ENCODE peak calls at places on chromosomes 13 and 19, in eight cellular contexts. E is NCI-H82, U is AG04449, P is M059J, I is mucosa of descending colon, B is NCI-H345, Z is endothelial cell, H is B cell. V is an unnamed sample.

GRCh38 chr13:52043675-52044074 is 19.2 kb downstream of the UTP14C start:
- DNase-seq in E (no peak), U (no peak), P (no peak), I (no peak), B (no peak), Z (no peak), H (no peak), V (no peak)

GRCh38 chr19:27890206-27890605 is 1322.7 kb downstream of the UQCRFS1 start:
- DNase-seq in E (no peak), U (no peak), P (no peak), I (no peak), B (no peak), Z (no peak), H (no peak), V (no peak)

GRCh38 chr19:12868540-12869112 is 12.6 kb downstream of the DNASE2 start:
- DNase-seq in E (peak; percentile 60), U (no peak), P (no peak), I (peak; percentile 42), B (no peak), Z (no peak), H (peak; percentile 40), V (no peak)

GRCh38 chr19:14890616-14891379 is 4.9 kb upstream of the OR7A17 start:
- DNase-seq in E (no peak), U (no peak), P (no peak), I (no peak), B (no peak), Z (no peak), H (no peak), V (no peak)

GRCh38 chr19:55390461-55390880 is 4.7 kb downstream of the RPL28 start:
- DNase-seq in E (peak; percentile 45), U (no peak), P (no peak), I (no peak), B (no peak), Z (no peak), H (no peak), V (no peak)

GRCh38 chr19:44657211-44657921 is 13.7 kb downstream of the PVR start:
- DNase-seq in E (peak; percentile 85), U (no peak), P (peak; percentile 46), I (peak; percentile 73), B (peak; percentile 49), Z (peak; percentile 82), H (peak; percentile 66), V (no peak)

GRCh38 chr19:19659646-19660245 is 3.7 kb downstream of the ATP13A1 start:
- DNase-seq in E (no peak), U (no peak), P (no peak), I (peak; percentile 21), B (no peak), Z (no peak), H (no peak), V (no peak)

GRCh38 chr19:50796128-50796633 is 6.0 kb downstream of the ACP4 start:
- DNase-seq in E (peak; percentile 53), U (no peak), P (no peak), I (no peak), B (no peak), Z (no peak), H (peak; percentile 21), V (no peak)

GRCh38 chr19:2500861-2501260 is 24.9 kb downstream of the GADD45B start:
- DNase-seq in E (peak; percentile 74), U (no peak), P (no peak), I (no peak), B (no peak), Z (no peak), H (no peak), V (no peak)

GRCh38 chr19:20103091-20103501 is 25.3 kb downstream of the ZNF90 start:
- DNase-seq in E (no peak), U (no peak), P (no peak), I (no peak), B (no peak), Z (no peak), H (no peak), V (no peak)

GRCh38 chr13:41942462-41943094 is 18.3 kb downstream of the VWA8 start:
- DNase-seq in E (peak; percentile 61), U (peak; percentile 56), P (peak; percentile 33), I (no peak), B (no peak), Z (peak; percentile 28), H (no peak), V (no peak)

GRCh38 chr19:6719540-6719861 is 949 bp downstream of the C3 start:
- DNase-seq in E (no peak), U (no peak), P (no peak), I (no peak), B (no peak), Z (no peak), H (no peak), V (no peak)